ENCODE peak calls at places on chromosomes 1 and 21, in seven cellular contexts. Q, F, A, B, H, V and C are unnamed samples.

GRCh38 chr1:234774971-234775370 is 165.0 kb upstream of the IRF2BP2 start:
- DNase-seq in F (no peak), H (no peak), B (no peak), Q (no peak), V (no peak), A (no peak), C (peak)

GRCh38 chr1:212605441-212605976 is 3.1 kb upstream of the ATF3 start:
- DNase-seq in Q (no peak), H (no peak), B (no peak), F (no peak), A (no peak), V (no peak), C (no peak)

GRCh38 chr1:196455697-196456096 is 152.5 kb downstream of the KCNT2 start:
- DNase-seq in F (no peak), H (no peak), V (no peak), Q (no peak), A (no peak), B (no peak), C (no peak)

GRCh38 chr1:23436520-23437354 is 12.2 kb upstream of the TCEA3 start:
- DNase-seq in A (no peak), H (no peak), B (no peak), F (no peak), Q (no peak), V (no peak), C (no peak)

GRCh38 chr1:100721502-100722205 is 2.1 kb downstream of the VCAM1 start:
- DNase-seq in A (no peak), H (no peak), B (peak), V (no peak), Q (no peak), F (no peak), C (peak)

GRCh38 chr1:67747667-67748066 is 62.7 kb downstream of the GADD45A start:
- DNase-seq in Q (no peak), F (no peak), B (peak), H (no peak), V (no peak), A (no peak), C (peak)

GRCh38 chr1:58456470-58456869 is 90.1 kb downstream of the OMA1 start:
- DNase-seq in A (no peak), Q (no peak), H (no peak), B (peak), F (no peak), V (no peak), C (no peak)

GRCh38 chr1:907611-908451 is 15.9 kb upstream of the SAMD11 start:
- DNase-seq in V (no peak), H (no peak), Q (no peak), F (no peak), A (no peak), B (no peak), C (no peak)

GRCh38 chr21:45836268-45836655 is 145.3 kb upstream of the COL6A1 start:
- DNase-seq in F (no peak), V (no peak), Q (no peak), A (peak), H (no peak), B (peak), C (peak)

GRCh38 chr1:100530901-100531487 is 6.9 kb upstream of the GPR88 start:
- DNase-seq in H (no peak), F (no peak), A (no peak), V (no peak), Q (peak), B (peak), C (peak)

GRCh38 chr1:23628951-23629387 is 62.6 kb upstream of the RPL11 start:
- DNase-seq in B (no peak), H (no peak), Q (no peak), F (no peak), V (no peak), A (no peak), C (no peak)

GRCh38 chr1:8137406-8138244 is 111.5 kb upstream of the ERRFI1 start:
- DNase-seq in B (peak), F (no peak), Q (no peak), H (no peak), A (peak), V (no peak), C (peak)

GRCh38 chr1:11590395-11590794 is 63.8 kb downstream of the FBXO2 start:
- DNase-seq in H (no peak), A (no peak), Q (no peak), B (no peak), V (no peak), F (no peak), C (no peak)

GRCh38 chr1:161382214-161383019 is 14.7 kb upstream of the CFAP126 start:
- DNase-seq in H (peak), V (no peak), B (peak), Q (peak), F (no peak), A (no peak), C (peak)

GRCh38 chr1:71307451-71307850 is 226.6 kb upstream of the ZRANB2 start:
- DNase-seq in F (no peak), B (peak), A (no peak), H (no peak), V (no peak), Q (no peak), C (peak)

GRCh38 chr1:8848663-8849386 is 29.7 kb downstream of the ENO1 start:
- DNase-seq in H (peak), A (peak), F (peak), V (peak), Q (peak), B (peak), C (peak)

GRCh38 chr1:175095978-175096611 is 28.5 kb downstream of the TNN start:
- DNase-seq in H (no peak), V (no peak), Q (no peak), B (no peak), A (no peak), F (no peak), C (no peak)

GRCh38 chr1:239025997-239026694 is 360.2 kb upstream of the CHRM3 start:
- DNase-seq in H (no peak), V (no peak), A (no peak), B (no peak), Q (no peak), F (no peak), C (no peak)

GRCh38 chr1:11432526-11432925 is 46.4 kb upstream of the DISP3 start:
- DNase-seq in V (no peak), Q (no peak), H (no peak), B (no peak), F (no peak), A (no peak), C (no peak)

GRCh38 chr1:110060034-110060661 is 10.3 kb downstream of the ALX3 start:
- DNase-seq in F (peak), Q (peak), B (no peak), A (no peak), V (no peak), H (no peak), C (no peak)

GRCh38 chr1:205417884-205418283 is 4.0 kb downstream of the LEMD1 start:
- DNase-seq in B (no peak), A (no peak), Q (no peak), F (no peak), V (no peak), H (no peak), C (no peak)

GRCh38 chr21:46051821-46052675 is 45.9 kb upstream of the COL6A2 start:
- DNase-seq in Q (no peak), F (no peak), V (no peak), A (no peak), B (no peak), H (no peak), C (no peak)

GRCh38 chr1:8745749-8746390 is 71.6 kb downstream of the RERE start:
- DNase-seq in B (no peak), H (no peak), Q (no peak), F (no peak), V (no peak), A (no peak), C (no peak)

GRCh38 chr1:13830170-13830569 is 130.2 kb downstream of the PRDM2 start:
- DNase-seq in B (no peak), H (no peak), Q (peak), V (no peak), A (no peak), F (no peak), C (no peak)

GRCh38 chr1:87515781-87516180 is 187.1 kb downstream of the LMO4 start:
- DNase-seq in A (no peak), B (peak), V (no peak), F (no peak), H (no peak), Q (no peak), C (peak)

GRCh38 chr1:55575571-55576279 is 360.6 kb upstream of the USP24 start:
- DNase-seq in B (no peak), H (no peak), V (no peak), Q (no peak), F (no peak), A (peak), C (no peak)

GRCh38 chr1:89606227-89606945 is 26.5 kb upstream of the LRRC8C start:
- DNase-seq in Q (no peak), F (no peak), V (no peak), H (no peak), A (no peak), B (no peak), C (no peak)

GRCh38 chr1:63486679-63487078 is 36.3 kb downstream of the ITGB3BP start:
- DNase-seq in F (no peak), A (no peak), H (no peak), V (no peak), Q (no peak), B (peak), C (no peak)

GRCh38 chr1:192809286-192810252 is 730 bp downstream of the RGS2 start:
- DNase-seq in F (peak), V (no peak), A (peak), Q (no peak), B (peak), H (peak), C (peak)

GRCh38 chr1:157580179-157580827 is 17.6 kb downstream of the FCRL4 start:
- DNase-seq in F (no peak), H (peak), Q (peak), B (peak), A (no peak), V (no peak), C (peak)

GRCh38 chr21:33880626-33881025 is 35.0 kb downstream of the ATP5PO start:
- DNase-seq in Q (no peak), F (no peak), B (no peak), V (no peak), A (no peak), H (no peak), C (no peak)

GRCh38 chr1:66752000-66752592 is at the start of gene DYNLT5:
- DNase-seq in B (peak), H (no peak), F (peak), Q (peak), V (peak), A (peak), C (peak)

GRCh38 chr1:55696181-55696580 is 481.0 kb upstream of the USP24 start:
- DNase-seq in B (peak), H (no peak), A (no peak), F (no peak), V (no peak), Q (no peak), C (peak)

GRCh38 chr1:213723187-213723586 is 264.6 kb upstream of the PROX1 start:
- DNase-seq in Q (no peak), F (no peak), A (no peak), B (no peak), V (no peak), H (no peak), C (no peak)

GRCh38 chr21:45141507-45141906 is 67.1 kb downstream of the ADARB1 start:
- DNase-seq in B (no peak), V (no peak), H (no peak), A (no peak), Q (no peak), F (no peak), C (no peak)

GRCh38 chr21:34345091-34345871 is 18.5 kb upstream of the KCNE2 start:
- DNase-seq in H (no peak), B (peak), Q (no peak), A (no peak), V (no peak), F (no peak), C (peak)

GRCh38 chr1:108692724-108693655 is 880 bp downstream of the PRPF38B start:
- DNase-seq in H (peak), B (peak), A (peak), V (peak), F (no peak), Q (peak), C (peak)